ENCODE peak calls at places on chromosome 22, in eight cellular contexts. X is astrocyte of the spinal cord, K is body of pancreas, N is heart right ventricle, B is AG04450, V is IMR-90, W is aorta, G is mesenchymal stem cell. Y is an unnamed sample.

GRCh38 chr22:24149191-24149590 is 32.1 kb upstream of the SUSD2 start:
- DNase-seq in V (no peak), G (no peak), K (no peak), W (no peak), X (no peak), N (no peak), B (no peak), Y (no peak)

GRCh38 chr22:22359465-22359864 is 114.9 kb downstream of the VPREB1 start:
- DNase-seq in X (no peak), N (no peak), W (no peak), K (no peak), G (no peak), B (no peak), V (no peak), Y (no peak)

GRCh38 chr22:33844273-33844672 is 76.0 kb downstream of the LARGE1 start:
- DNase-seq in G (peak), X (no peak), N (no peak), B (no peak), K (no peak), V (no peak), W (no peak), Y (no peak)

GRCh38 chr22:19942071-19942885 is 660 bp upstream of the TXNRD2 start:
- DNase-seq in B (no peak), K (peak), N (peak), G (peak), X (peak), V (peak), W (no peak), Y (peak)

GRCh38 chr22:30347255-30347892 is 9.3 kb downstream of the SF3A1 start:
- DNase-seq in N (no peak), G (no peak), W (no peak), V (no peak), X (no peak), K (no peak), B (no peak), Y (no peak)

GRCh38 chr22:32462452-32462851 is 1.8 kb downstream of the BPIFC start:
- DNase-seq in X (no peak), W (no peak), V (no peak), N (no peak), G (no peak), B (no peak), K (no peak), Y (no peak)

GRCh38 chr22:44668886-44669724 is 32.9 kb upstream of the PRR5 start:
- DNase-seq in B (no peak), W (peak), K (no peak), X (no peak), V (no peak), G (no peak), N (no peak), Y (no peak)

GRCh38 chr22:35303029-35303624 is 3.4 kb downstream of the TOM1 start:
- DNase-seq in V (no peak), B (no peak), W (no peak), K (no peak), X (peak), N (no peak), G (no peak), Y (no peak)

GRCh38 chr22:22431271-22432220 is 77.0 kb downstream of the ZNF280B start:
- DNase-seq in V (peak), N (peak), G (peak), W (no peak), X (peak), K (peak), B (peak), Y (peak)

GRCh38 chr22:20783844-20784723 is 10.2 kb downstream of the SERPIND1 start:
- DNase-seq in V (peak), K (peak), B (peak), X (peak), N (peak), W (no peak), G (peak), Y (no peak)

GRCh38 chr22:20000246-20001081 is 16.2 kb downstream of the ARVCF start:
- DNase-seq in K (peak), G (no peak), X (no peak), V (no peak), W (peak), B (no peak), N (peak), Y (no peak)

GRCh38 chr22:29734429-29734828 is 14.6 kb downstream of the CABP7 start:
- DNase-seq in G (no peak), B (no peak), K (no peak), X (no peak), V (no peak), N (no peak), W (no peak), Y (no peak)

GRCh38 chr22:23912293-23912903 is 18.2 kb downstream of the MIF start:
- DNase-seq in K (no peak), N (no peak), W (no peak), V (no peak), X (no peak), G (no peak), B (no peak), Y (no peak)

GRCh38 chr22:19497245-19497644 is 17.5 kb downstream of the CDC45 start:
- DNase-seq in V (peak), G (peak), K (no peak), X (peak), W (no peak), N (no peak), B (peak), Y (no peak)

GRCh38 chr22:33302049-33302545 is 243.9 kb upstream of the SYN3 start:
- DNase-seq in V (peak), B (peak), X (peak), G (peak), K (peak), N (peak), W (peak), Y (peak)

GRCh38 chr22:46546466-46547178 is 9.2 kb upstream of the CELSR1 start:
- DNase-seq in N (peak), W (no peak), V (peak), X (peak), B (no peak), K (peak), G (peak), Y (peak)
- H3K4me3 ChIP-seq in N (no peak), W (no peak), V (no peak), X (no peak), B (no peak), K (no peak), G (no peak), Y (no peak)

GRCh38 chr22:38753894-38754246 is 1.9 kb downstream of the SUN2 start:
- DNase-seq in B (no peak), N (no peak), V (no peak), W (no peak), G (no peak), X (no peak), K (no peak), Y (no peak)
- H3K4me3 ChIP-seq in B (peak), N (peak), V (no peak), W (peak), G (no peak), X (peak), K (no peak), Y (peak)

DNA sequence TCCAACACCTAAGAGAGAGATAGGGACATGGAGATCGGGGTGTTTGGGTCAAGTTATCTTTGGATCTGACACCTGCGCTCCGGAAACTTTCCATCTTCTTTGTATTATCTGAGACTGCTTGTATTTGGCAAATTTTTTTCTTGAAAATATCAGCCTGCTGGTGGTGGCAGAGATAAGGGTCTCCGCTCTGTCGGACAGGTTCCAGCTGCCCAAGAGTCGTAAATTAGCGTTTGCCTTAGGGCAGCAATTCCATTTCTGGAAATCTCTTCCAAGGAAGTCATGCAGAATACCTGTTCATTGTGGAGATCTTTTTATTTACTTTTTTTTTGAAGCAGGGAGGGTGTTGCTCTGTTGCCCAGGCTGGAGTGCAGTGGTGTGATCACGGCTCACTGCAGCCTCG is 19.5 kb upstream of the CSNK1E start:
- DNase-seq in W (no peak), G (no peak), V (no peak), K (no peak), N (no peak), X (no peak), B (no peak), Y (no peak)
- H3K4me3 ChIP-seq in W (no peak), G (no peak), V (no peak), K (no peak), N (no peak), X (peak), B (peak), Y (no peak)

DNA sequence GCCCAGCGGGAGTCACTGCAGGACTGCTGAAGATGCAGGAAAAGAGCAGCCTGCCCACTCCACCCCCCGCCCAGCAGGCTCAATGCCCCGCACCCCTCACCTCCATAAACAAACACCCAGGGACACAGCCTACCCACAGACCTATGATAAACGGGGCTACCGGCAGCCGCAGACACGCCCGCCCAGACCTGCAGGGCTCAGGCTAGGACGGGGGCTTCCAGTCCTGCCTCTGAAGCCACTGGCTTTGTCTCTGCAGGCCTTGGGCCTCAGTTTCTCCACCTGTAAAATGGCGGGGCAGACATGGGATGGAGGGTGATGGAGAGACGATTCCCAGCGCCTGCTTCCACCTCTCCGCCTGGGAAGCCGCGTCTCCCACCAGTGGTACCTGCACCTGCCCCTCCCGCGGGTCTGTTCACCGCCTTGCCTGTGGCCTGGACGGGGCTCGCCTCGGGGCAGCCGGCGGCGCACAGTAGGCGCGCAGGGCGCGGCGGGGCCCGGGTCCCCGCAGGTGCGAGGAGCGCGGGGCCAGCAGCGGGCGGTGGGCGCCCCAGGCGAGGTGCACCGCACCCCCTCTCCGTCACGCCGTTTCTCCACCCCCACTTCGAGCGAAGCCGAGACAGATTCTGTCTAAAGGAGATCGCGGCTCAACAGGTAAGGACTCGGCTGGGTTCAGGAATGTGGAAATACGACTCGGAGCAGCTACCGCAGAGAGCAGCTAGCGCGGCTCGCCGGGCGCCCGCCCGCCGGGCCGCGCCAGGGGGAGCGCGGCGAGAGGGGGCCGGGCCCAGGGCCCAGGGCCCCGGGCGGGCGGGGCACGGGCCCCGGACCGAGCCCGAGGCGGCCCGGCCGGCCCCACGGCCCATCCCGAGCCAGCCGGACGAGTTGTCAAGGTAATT is 1.4 kb downstream of the WNT7B start:
- DNase-seq in N (no peak), K (peak), G (no peak), V (no peak), X (no peak), B (no peak), W (no peak), Y (no peak)
- H3K4me3 ChIP-seq in N (no peak), K (no peak), G (peak), V (no peak), X (no peak), B (peak), W (peak), Y (no peak)

DNA sequence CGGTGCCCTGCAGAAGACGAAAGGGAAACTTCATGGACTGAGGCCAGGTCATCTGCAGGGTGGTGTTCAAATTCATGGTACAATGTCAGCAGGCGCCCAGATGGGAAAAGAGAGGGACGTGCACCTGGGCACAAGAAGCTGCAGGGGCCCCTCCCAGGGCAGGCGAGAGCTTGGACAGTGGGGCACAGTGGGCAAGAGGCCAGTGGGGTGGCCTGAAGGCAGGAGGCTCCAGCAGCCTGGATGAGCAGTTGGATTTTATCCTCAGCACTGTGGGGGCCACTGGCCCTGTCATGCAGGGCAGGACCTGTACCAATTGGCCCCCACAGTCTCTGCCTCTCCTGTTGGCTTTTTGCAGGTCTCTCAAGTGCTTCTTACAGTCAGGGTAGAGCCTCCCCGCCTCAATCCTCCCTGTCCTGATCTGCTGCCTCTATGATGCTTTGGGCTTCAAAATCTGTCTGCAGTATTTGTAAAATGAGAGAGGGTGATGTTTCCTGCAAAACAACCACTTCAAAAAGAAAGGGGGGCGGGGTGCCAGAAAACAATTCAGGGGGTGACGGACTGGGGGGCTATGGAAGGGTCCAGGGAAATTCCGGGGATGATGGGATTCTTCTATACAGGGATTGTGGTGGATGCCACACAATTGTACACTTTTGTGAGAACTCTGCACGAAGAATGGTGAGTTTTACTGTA is 1.7 kb upstream of the BID start:
- DNase-seq in B (no peak), G (no peak), V (no peak), X (no peak), K (no peak), N (no peak), W (no peak), Y (no peak)
- H3K4me3 ChIP-seq in B (no peak), G (no peak), V (no peak), X (no peak), K (no peak), N (no peak), W (no peak), Y (no peak)

DNA sequence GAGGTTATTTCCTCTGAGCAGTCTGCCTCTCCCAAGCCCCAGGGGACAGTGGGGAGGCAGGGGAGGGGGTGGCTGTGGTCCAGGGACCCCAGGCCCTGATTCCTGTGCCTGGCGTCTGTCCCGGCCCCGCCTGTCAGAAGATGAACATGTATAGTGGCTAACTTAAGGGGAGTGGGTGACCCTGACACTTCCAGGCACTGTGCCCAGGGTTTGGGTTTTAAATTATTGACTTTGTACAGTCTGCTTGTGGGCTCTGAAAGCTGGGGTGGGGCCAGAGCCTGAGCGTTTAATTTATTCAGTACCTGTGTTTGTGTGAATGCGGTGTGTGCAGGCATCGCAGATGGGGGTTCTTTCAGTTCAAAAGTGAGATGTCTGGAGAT is 3.1 kb downstream of the PIM3 start:
- DNase-seq in B (no peak), X (no peak), W (no peak), K (peak), N (no peak), V (no peak), G (no peak), Y (no peak)
- H3K4me3 ChIP-seq in B (peak), X (no peak), W (no peak), K (peak), N (peak), V (no peak), G (no peak), Y (no peak)

DNA sequence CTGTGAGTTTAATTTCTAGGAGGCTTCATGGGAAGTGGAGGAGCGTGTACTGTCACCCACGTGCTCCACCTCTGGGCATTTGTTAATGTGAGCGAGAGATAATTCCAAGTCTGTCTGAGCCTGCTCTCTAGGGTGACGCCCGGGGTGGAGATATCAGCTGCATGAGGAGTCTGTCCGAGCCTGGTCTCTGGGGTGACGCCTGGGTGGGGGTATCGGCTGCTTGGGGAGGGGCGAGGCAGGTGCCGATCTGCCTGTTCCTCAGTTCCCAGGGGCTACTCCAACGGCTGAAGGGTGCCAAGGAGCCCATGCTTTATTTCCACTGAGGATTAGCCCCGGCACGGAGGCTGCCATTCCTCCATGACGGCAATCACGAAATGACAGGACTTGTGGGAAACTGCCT is 734.9 kb downstream of the BRD1 start:
- DNase-seq in N (no peak), K (no peak), B (no peak), V (no peak), G (no peak), X (no peak), W (peak), Y (no peak)
- H3K4me3 ChIP-seq in N (no peak), K (no peak), B (no peak), V (no peak), G (no peak), X (no peak), W (no peak), Y (no peak)

GRCh38 chr22:36814796-36815195 is 2.0 kb downstream of the PVALB start:
- DNase-seq in N (no peak), B (no peak), V (no peak), W (no peak), X (no peak), G (no peak), K (no peak), Y (no peak)

GRCh38 chr22:36817429-36817783 is 571 bp upstream of the PVALB start:
- DNase-seq in G (no peak), X (no peak), B (no peak), K (no peak), N (no peak), W (no peak), V (no peak), Y (no peak)

GRCh38 chr22:36816635-36817428 is at the start of gene PVALB:
- DNase-seq in W (no peak), K (peak), N (no peak), X (peak), G (peak), B (no peak), V (peak), Y (no peak)

GRCh38 chr22:36815558-36816337 is 1.1 kb downstream of the PVALB start:
- DNase-seq in W (no peak), K (peak), N (no peak), G (no peak), V (no peak), B (no peak), X (no peak), Y (no peak)

DNA sequence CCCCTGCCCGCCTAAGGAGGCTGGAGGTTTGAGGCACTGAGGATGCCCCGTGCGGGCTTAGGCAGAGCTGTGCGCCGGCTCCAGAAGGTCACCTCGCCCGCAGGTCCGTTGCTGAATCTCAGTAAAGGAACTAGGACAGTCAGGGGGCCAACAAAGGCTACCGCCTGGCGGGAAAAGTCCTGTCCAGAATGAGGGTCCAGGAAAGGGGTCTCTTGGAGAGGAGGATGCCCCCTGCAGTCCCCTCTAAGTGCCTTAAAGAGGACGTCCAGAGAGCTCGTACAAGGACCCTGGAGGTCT is 549 bp downstream of the PVALB start:
- DNase-seq in X (no peak), K (no peak), W (no peak), N (no peak), V (no peak), B (no peak), G (no peak), Y (no peak)
- H3K4me3 ChIP-seq in X (no peak), K (no peak), W (no peak), N (peak), V (no peak), B (no peak), G (no peak), Y (no peak)

GRCh38 chr22:40334899-40335298 is 11.4 kb upstream of the ADSL start:
- DNase-seq in N (no peak), W (no peak), K (no peak), X (no peak), V (no peak), B (no peak), G (no peak), Y (no peak)
- H3K4me3 ChIP-seq in N (no peak), W (no peak), K (no peak), X (no peak), V (no peak), B (no peak), G (no peak), Y (no peak)